ENCODE peak calls at places on chromosomes 12 and 14, in nine cellular contexts. X is Panc1; G is stimulated activated CD4-positive, alpha-beta T cell treated with anti-CD3 and anti-CD28 coated beads, Interleukin-12 subunit alpha, Interleukin-12 subunit beta, amount 100 ng/mL, for 4 hours; O is stimulated activated CD8-positive, alpha-beta memory T cell treated with anti-CD3 and anti-CD28 coated beads, Interleukin-2, amount 100 ng/mL, for 48 hours; J is HT-29; Y is aorta; H is AG10803; Q is 8988T; U is GM03348. A is an unnamed sample.
A peak's percentile ranks its signal among the peaks of the same experiment; 100 is the strongest.

GRCh38 chr12:7581609-7582008 is 78.0 kb upstream of the CD163 start:
- DNase-seq in X (no peak), G (no peak), O (no peak), J (no peak), Y (no peak), H (no peak), Q (no peak), U (no peak), A (no peak)

GRCh38 chr12:12887471-12887870 is 3.9 kb upstream of the GPRC5A start:
- DNase-seq in X (no peak), G (no peak), O (no peak), J (peak; percentile 67), Y (no peak), H (no peak), Q (no peak), U (no peak), A (no peak)

GRCh38 chr12:124466200-124467128 is 100.9 kb downstream of the NCOR2 start:
- DNase-seq in X (no peak), G (peak; percentile 76), O (peak; percentile 70), J (no peak), Y (peak; percentile 82), H (no peak), Q (peak; percentile 69), U (no peak), A (peak; percentile 92)

GRCh38 chr12:11681211-11681610 is 31.7 kb downstream of the ETV6 start:
- DNase-seq in X (no peak), G (no peak), O (no peak), J (no peak), Y (no peak), H (no peak), Q (no peak), U (no peak), A (no peak)

GRCh38 chr12:98767248-98767647 is 122.2 kb downstream of the APAF1 start:
- DNase-seq in X (no peak), G (no peak), O (no peak), J (no peak), Y (no peak), H (no peak), Q (no peak), U (no peak), A (no peak)

GRCh38 chr12:19596755-19597154 is 157.5 kb downstream of the AEBP2 start:
- DNase-seq in X (no peak), G (no peak), O (no peak), J (no peak), Y (no peak), H (no peak), Q (no peak), U (peak; percentile 23), A (no peak)

GRCh38 chr12:57085999-57086950 is 2.6 kb upstream of the NAB2 start:
- DNase-seq in X (no peak), G (peak; percentile 63), O (peak; percentile 53), J (no peak), Y (peak; percentile 89), H (peak; percentile 67), Q (no peak), U (peak; percentile 60), A (no peak)

GRCh38 chr12:2675776-2676175 is 119.0 kb upstream of the FKBP4 start:
- DNase-seq in X (no peak), G (no peak), O (no peak), J (no peak), Y (no peak), H (no peak), Q (no peak), U (no peak), A (no peak)

GRCh38 chr12:9831720-9832119 is 4.4 kb downstream of the KLRF1 start:
- DNase-seq in X (no peak), G (no peak), O (no peak), J (no peak), Y (no peak), H (no peak), Q (no peak), U (no peak), A (no peak)

GRCh38 chr12:3202734-3203446 is 125.7 kb downstream of the TSPAN9 start:
- DNase-seq in X (peak; percentile 20), G (peak; percentile 59), O (peak; percentile 63), J (peak; percentile 52), Y (peak; percentile 92), H (peak; percentile 26), Q (peak; percentile 84), U (peak; percentile 88), A (peak; percentile 61)

GRCh38 chr12:127811988-127812387 is 455.0 kb upstream of the TMEM132C start:
- DNase-seq in X (no peak), G (no peak), O (no peak), J (no peak), Y (no peak), H (peak; percentile 87), Q (no peak), U (peak; percentile 45), A (no peak)

GRCh38 chr14:50061664-50062437 is 54.5 kb downstream of the VCPKMT start:
- DNase-seq in X (no peak), G (no peak), O (no peak), J (peak; percentile 55), Y (no peak), H (peak; percentile 41), Q (no peak), U (no peak), A (peak; percentile 66)

GRCh38 chr14:70045296-70045695 is 143.5 kb downstream of the SLC8A3 start:
- DNase-seq in X (no peak), G (no peak), O (no peak), J (no peak), Y (no peak), H (peak; percentile 4), Q (no peak), U (peak; percentile 29), A (no peak)

GRCh38 chr12:11731455-11731854 is 82.0 kb downstream of the ETV6 start:
- DNase-seq in X (no peak), G (no peak), O (no peak), J (peak; percentile 54), Y (no peak), H (peak; percentile 62), Q (no peak), U (peak; percentile 57), A (no peak)

GRCh38 chr12:3122841-3123678 is 45.9 kb downstream of the TSPAN9 start:
- DNase-seq in X (no peak), G (no peak), O (no peak), J (no peak), Y (peak; percentile 91), H (peak; percentile 77), Q (no peak), U (peak; percentile 85), A (no peak)

GRCh38 chr12:30110970-30111586 is 327.3 kb upstream of the TMTC1 start:
- DNase-seq in X (no peak), G (no peak), O (no peak), J (no peak), Y (no peak), H (no peak), Q (no peak), U (no peak), A (no peak)

GRCh38 chr14:36975834-36976233 is 196.6 kb downstream of the SLC25A21 start:
- DNase-seq in X (no peak), G (no peak), O (no peak), J (peak; percentile 22), Y (no peak), H (no peak), Q (no peak), U (no peak), A (no peak)

GRCh38 chr14:104585966-104586702 is 6.6 kb downstream of the C14orf180 start:
- DNase-seq in X (no peak), G (no peak), O (no peak), J (no peak), Y (peak; percentile 86), H (no peak), Q (no peak), U (no peak), A (no peak)

GRCh38 chr14:97033556-97034081 is 236.4 kb downstream of the VRK1 start:
- DNase-seq in X (no peak), G (no peak), O (no peak), J (no peak), Y (no peak), H (no peak), Q (no peak), U (no peak), A (no peak)

GRCh38 chr12:109575683-109576082 is 2.1 kb downstream of the MVK start:
- DNase-seq in X (no peak), G (no peak), O (no peak), J (no peak), Y (no peak), H (no peak), Q (no peak), U (no peak), A (no peak)

GRCh38 chr14:93997082-93997481 is at the start of gene CCDC197:
- DNase-seq in X (no peak), G (no peak), O (no peak), J (no peak), Y (no peak), H (no peak), Q (no peak), U (no peak), A (no peak)

GRCh38 chr12:42570076-42570475 is 19.5 kb downstream of the PRICKLE1 start:
- DNase-seq in X (no peak), G (no peak), O (no peak), J (peak; percentile 4), Y (no peak), H (no peak), Q (no peak), U (no peak), A (no peak)

GRCh38 chr14:106094654-106095189 is 568.3 kb downstream of the TMEM121 start:
- DNase-seq in X (no peak), G (peak; percentile 57), O (peak; percentile 84), J (no peak), Y (no peak), H (no peak), Q (no peak), U (no peak), A (no peak)

GRCh38 chr14:51574009-51574408 is 77.7 kb upstream of the FRMD6 start:
- DNase-seq in X (no peak), G (no peak), O (no peak), J (no peak), Y (no peak), H (no peak), Q (no peak), U (no peak), A (no peak)

GRCh38 chr14:71478542-71478941 is 453.7 kb upstream of the RGS6 start:
- DNase-seq in X (no peak), G (no peak), O (no peak), J (no peak), Y (no peak), H (peak; percentile 66), Q (no peak), U (peak; percentile 27), A (no peak)

GRCh38 chr12:14849664-14850063 is 6.3 kb upstream of the ART4 start:
- DNase-seq in X (no peak), G (no peak), O (no peak), J (no peak), Y (no peak), H (peak; percentile 16), Q (no peak), U (peak; percentile 13), A (no peak)